ENCODE peak calls at places on chromosomes 3 and 15, in four cellular contexts. One of them, this sample, is unnamed.

GRCh38 chr3:17384567-17385296 is 357.7 kb downstream of the TBC1D5 start:
- DNase-seq in progenitor cell of endocrine pancreas: no peak
- DNase-seq in GM12865: no peak
- DNase-seq in fibroblast of lung: peak; percentile 28
- DNase-seq in this sample: no peak

GRCh38 chr15:44775923-44776322 is 39.6 kb downstream of the TRIM69 start:
- DNase-seq in GM12865: peak; percentile 40
- DNase-seq in fibroblast of lung: no peak
- DNase-seq in progenitor cell of endocrine pancreas: no peak
- DNase-seq in this sample: no peak

GRCh38 chr3:59185586-59186381 is 136.0 kb upstream of the CFAP20DC start:
- DNase-seq in fibroblast of lung: peak; percentile 20
- DNase-seq in GM12865: no peak
- DNase-seq in progenitor cell of endocrine pancreas: no peak
- DNase-seq in this sample: peak; percentile 48

GRCh38 chr3:8869613-8870012 is 93.7 kb downstream of the RAD18 start:
- DNase-seq in progenitor cell of endocrine pancreas: no peak
- DNase-seq in fibroblast of lung: peak; percentile 74
- DNase-seq in GM12865: no peak
- DNase-seq in this sample: no peak

GRCh38 chr3:66000506-66000905 is 38.2 kb downstream of the MAGI1 start:
- DNase-seq in GM12865: no peak
- DNase-seq in fibroblast of lung: no peak
- DNase-seq in progenitor cell of endocrine pancreas: no peak
- DNase-seq in this sample: no peak

GRCh38 chr15:37289109-37289765 is 188.9 kb upstream of the MEIS2 start:
- DNase-seq in progenitor cell of endocrine pancreas: no peak
- DNase-seq in GM12865: no peak
- DNase-seq in fibroblast of lung: peak; percentile 13
- DNase-seq in this sample: no peak

GRCh38 chr15:27831384-27832262 is 267.5 kb downstream of the OCA2 start:
- DNase-seq in progenitor cell of endocrine pancreas: no peak
- DNase-seq in fibroblast of lung: no peak
- DNase-seq in GM12865: no peak
- DNase-seq in this sample: no peak

GRCh38 chr3:133401374-133402135 is 1.7 kb downstream of the BFSP2 start:
- DNase-seq in fibroblast of lung: peak; percentile 29
- DNase-seq in progenitor cell of endocrine pancreas: no peak
- DNase-seq in GM12865: no peak
- DNase-seq in this sample: no peak

GRCh38 chr15:75235760-75236729 is 22.1 kb upstream of the GOLGA6C start:
- DNase-seq in GM12865: no peak
- DNase-seq in fibroblast of lung: no peak
- DNase-seq in progenitor cell of endocrine pancreas: no peak
- DNase-seq in this sample: no peak

GRCh38 chr15:29268706-29269484 is 727 bp downstream of the NSMCE3 start:
- DNase-seq in fibroblast of lung: peak; percentile 37
- DNase-seq in GM12865: peak; percentile 70
- DNase-seq in progenitor cell of endocrine pancreas: peak; percentile 11
- DNase-seq in this sample: no peak

GRCh38 chr15:77034620-77035467 is 36.1 kb downstream of the TSPAN3 start:
- DNase-seq in fibroblast of lung: no peak
- DNase-seq in progenitor cell of endocrine pancreas: peak; percentile 21
- DNase-seq in GM12865: peak; percentile 44
- DNase-seq in this sample: no peak

GRCh38 chr3:178369006-178369405 is 167.2 kb upstream of the KCNMB2 start:
- DNase-seq in fibroblast of lung: no peak
- DNase-seq in GM12865: no peak
- DNase-seq in progenitor cell of endocrine pancreas: no peak
- DNase-seq in this sample: no peak

GRCh38 chr3:155991847-155992246 is 121.4 kb downstream of the GMPS start:
- DNase-seq in GM12865: no peak
- DNase-seq in progenitor cell of endocrine pancreas: no peak
- DNase-seq in fibroblast of lung: no peak
- DNase-seq in this sample: no peak

GRCh38 chr3:56782215-56782614 is 19.5 kb downstream of the ARHGEF3 start:
- DNase-seq in fibroblast of lung: no peak
- DNase-seq in GM12865: no peak
- DNase-seq in progenitor cell of endocrine pancreas: no peak
- DNase-seq in this sample: no peak

GRCh38 chr15:61227269-61228024 is 1.7 kb downstream of the RORA start:
- DNase-seq in fibroblast of lung: peak; percentile 52
- DNase-seq in progenitor cell of endocrine pancreas: no peak
- DNase-seq in GM12865: no peak
- DNase-seq in this sample: no peak

GRCh38 chr3:31541102-31541501 is 8.4 kb downstream of the STT3B start:
- DNase-seq in GM12865: no peak
- DNase-seq in progenitor cell of endocrine pancreas: no peak
- DNase-seq in fibroblast of lung: no peak
- DNase-seq in this sample: no peak

GRCh38 chr3:65914740-65915366 is 123.9 kb downstream of the MAGI1 start:
- DNase-seq in GM12865: peak; percentile 43
- DNase-seq in fibroblast of lung: peak; percentile 7
- DNase-seq in progenitor cell of endocrine pancreas: no peak
- DNase-seq in this sample: no peak

GRCh38 chr3:186214670-186215069 is 105.8 kb upstream of the ETV5 start:
- DNase-seq in GM12865: no peak
- DNase-seq in fibroblast of lung: no peak
- DNase-seq in progenitor cell of endocrine pancreas: no peak
- DNase-seq in this sample: no peak

DNA sequence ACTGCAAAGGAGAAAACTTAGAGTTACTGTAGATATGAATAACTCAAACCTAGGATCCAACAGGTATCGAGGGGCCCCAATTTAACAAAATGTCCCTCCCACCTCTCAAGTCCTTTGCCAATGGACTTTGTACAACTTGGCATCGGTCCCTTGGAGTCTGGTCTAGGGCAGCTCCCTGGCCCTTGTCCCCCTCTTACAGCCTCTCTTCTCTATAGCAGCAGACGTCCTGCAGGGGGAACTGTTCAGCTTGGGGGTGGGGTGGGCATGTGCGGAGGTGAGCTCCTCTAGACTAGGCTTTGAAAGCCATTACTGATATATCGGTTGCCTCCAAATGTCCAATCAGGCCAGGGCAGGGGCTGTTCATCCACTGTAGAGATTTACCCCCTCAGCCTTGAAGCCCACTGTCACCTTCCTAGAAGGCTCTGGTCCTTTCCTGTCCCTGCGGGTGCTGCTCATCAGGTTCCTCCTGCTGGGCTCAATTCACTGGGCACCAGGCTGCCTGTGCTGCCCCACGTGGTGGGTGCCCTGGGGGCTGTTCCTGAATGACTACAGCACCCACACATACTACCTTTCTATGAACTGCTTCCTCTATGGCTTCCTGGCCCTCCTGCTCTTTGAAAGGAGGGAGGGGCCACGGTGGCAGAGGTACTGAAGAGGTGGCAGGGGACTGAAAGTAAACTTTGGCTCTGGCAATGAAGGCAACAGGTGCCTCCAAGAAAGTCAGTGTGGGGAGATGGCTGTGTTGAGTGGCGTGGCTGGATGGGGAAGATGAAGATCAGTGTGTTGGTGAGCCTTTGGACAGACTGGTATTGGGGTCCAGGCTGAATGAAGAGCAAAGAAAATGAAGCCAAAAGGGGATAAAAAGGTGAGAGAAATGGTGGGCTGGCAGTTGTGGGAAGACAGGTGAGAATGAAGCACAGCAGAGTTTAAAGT is 78.8 kb upstream of the MEX3B start:
- DNase-seq in fibroblast of lung: no peak
- DNase-seq in GM12865: no peak
- DNase-seq in progenitor cell of endocrine pancreas: no peak
- DNase-seq in this sample: no peak
- TF ChIP-seq CTCF in fibroblast of lung: no peak
- TF ChIP-seq CTCF in GM12865: no peak
- TF ChIP-seq CTCF in progenitor cell of endocrine pancreas: no peak
- TF ChIP-seq CTCF in this sample: no peak

GRCh38 chr3:128983293-128984069 is 10.4 kb downstream of the CFAP92 start:
- DNase-seq in progenitor cell of endocrine pancreas: no peak
- DNase-seq in fibroblast of lung: no peak
- DNase-seq in GM12865: no peak
- DNase-seq in this sample: no peak

GRCh38 chr3:128987297-128987696 is 6.6 kb downstream of the CFAP92 start:
- DNase-seq in progenitor cell of endocrine pancreas: no peak
- DNase-seq in GM12865: no peak
- DNase-seq in fibroblast of lung: no peak
- DNase-seq in this sample: no peak

GRCh38 chr3:128987701-128988100 is 6.2 kb downstream of the CFAP92 start:
- DNase-seq in fibroblast of lung: no peak
- DNase-seq in GM12865: no peak
- DNase-seq in progenitor cell of endocrine pancreas: no peak
- DNase-seq in this sample: no peak

GRCh38 chr3:128988286-128988685 is 5.6 kb downstream of the CFAP92 start:
- DNase-seq in fibroblast of lung: no peak
- DNase-seq in GM12865: no peak
- DNase-seq in progenitor cell of endocrine pancreas: no peak
- DNase-seq in this sample: no peak

GRCh38 chr3:128984596-128984995 is 9.3 kb downstream of the CFAP92 start:
- DNase-seq in progenitor cell of endocrine pancreas: no peak
- DNase-seq in GM12865: no peak
- DNase-seq in fibroblast of lung: peak; percentile 28
- DNase-seq in this sample: no peak
- TF ChIP-seq CTCF in progenitor cell of endocrine pancreas: no peak
- TF ChIP-seq CTCF in GM12865: no peak
- TF ChIP-seq CTCF in fibroblast of lung: no peak
- TF ChIP-seq CTCF in this sample: no peak

GRCh38 chr3:195543642-195544536 is 764 bp upstream of the PPP1R2 start:
- DNase-seq in fibroblast of lung: no peak
- DNase-seq in progenitor cell of endocrine pancreas: peak; percentile 11
- DNase-seq in GM12865: no peak
- DNase-seq in this sample: no peak
- TF ChIP-seq CTCF in fibroblast of lung: no peak
- TF ChIP-seq CTCF in progenitor cell of endocrine pancreas: no peak
- TF ChIP-seq CTCF in GM12865: no peak
- TF ChIP-seq CTCF in this sample: no peak

GRCh38 chr3:174355505-174355904 is 503.6 kb upstream of the NAALADL2 start:
- DNase-seq in progenitor cell of endocrine pancreas: no peak
- DNase-seq in GM12865: peak; percentile 16
- DNase-seq in fibroblast of lung: peak; percentile 47
- DNase-seq in this sample: no peak
- TF ChIP-seq CTCF in progenitor cell of endocrine pancreas: no peak
- TF ChIP-seq CTCF in GM12865: peak; percentile 9
- TF ChIP-seq CTCF in fibroblast of lung: no peak
- TF ChIP-seq CTCF in this sample: peak; percentile 20